ENCODE peak calls at places on chromosomes 2 and 18, in five cellular contexts. One of them, this sample, is unnamed.

GRCh38 chr2:109531221-109531620 is 82.5 kb downstream of the SEPTIN10 start:
- DNase-seq in endothelial cell of umbilical vein: no peak
- DNase-seq in T-helper 1 cell: no peak
- DNase-seq in HAP-1: no peak
- DNase-seq in NCI-H510A: no peak
- DNase-seq in this sample: no peak

GRCh38 chr2:95301876-95302641 is 4.9 kb downstream of the KCNIP3 start:
- DNase-seq in endothelial cell of umbilical vein: no peak
- DNase-seq in T-helper 1 cell: no peak
- DNase-seq in HAP-1: no peak
- DNase-seq in NCI-H510A: no peak
- DNase-seq in this sample: no peak

GRCh38 chr2:141940709-141941108 is 190.1 kb downstream of the LRP1B start:
- DNase-seq in endothelial cell of umbilical vein: no peak
- DNase-seq in T-helper 1 cell: no peak
- DNase-seq in HAP-1: no peak
- DNase-seq in NCI-H510A: no peak
- DNase-seq in this sample: no peak

GRCh38 chr2:43513216-43513615 is 82.6 kb downstream of the THADA start:
- DNase-seq in endothelial cell of umbilical vein: no peak
- DNase-seq in T-helper 1 cell: no peak
- DNase-seq in HAP-1: no peak
- DNase-seq in NCI-H510A: no peak
- DNase-seq in this sample: no peak

GRCh38 chr2:230909841-230910545 is 15.0 kb downstream of the GPR55 start:
- DNase-seq in endothelial cell of umbilical vein: no peak
- DNase-seq in T-helper 1 cell: no peak
- DNase-seq in HAP-1: no peak
- DNase-seq in NCI-H510A: no peak
- DNase-seq in this sample: no peak

GRCh38 chr2:653645-654425 is 23.4 kb downstream of the TMEM18 start:
- DNase-seq in endothelial cell of umbilical vein: no peak
- DNase-seq in T-helper 1 cell: no peak
- DNase-seq in HAP-1: no peak
- DNase-seq in NCI-H510A: no peak
- DNase-seq in this sample: no peak

GRCh38 chr2:73714091-73714490 is 23.1 kb downstream of the TPRKB start:
- DNase-seq in endothelial cell of umbilical vein: no peak
- DNase-seq in T-helper 1 cell: no peak
- DNase-seq in HAP-1: no peak
- DNase-seq in NCI-H510A: no peak
- DNase-seq in this sample: no peak

GRCh38 chr2:150125708-150126107 is 361.8 kb downstream of the RND3 start:
- DNase-seq in endothelial cell of umbilical vein: peak; percentile 7
- DNase-seq in T-helper 1 cell: no peak
- DNase-seq in HAP-1: no peak
- DNase-seq in NCI-H510A: no peak
- DNase-seq in this sample: no peak

GRCh38 chr18:23850215-23850614 is 161.0 kb downstream of the LAMA3 start:
- DNase-seq in endothelial cell of umbilical vein: no peak
- DNase-seq in T-helper 1 cell: no peak
- DNase-seq in HAP-1: no peak
- DNase-seq in NCI-H510A: no peak
- DNase-seq in this sample: no peak

GRCh38 chr2:233689498-233689897 is 3.2 kb upstream of the UGT1A6 start:
- DNase-seq in endothelial cell of umbilical vein: peak; percentile 97
- DNase-seq in T-helper 1 cell: no peak
- DNase-seq in HAP-1: no peak
- DNase-seq in NCI-H510A: no peak
- DNase-seq in this sample: no peak

GRCh38 chr18:57803119-57803969 is at the start of gene ATP8B1:
- DNase-seq in endothelial cell of umbilical vein: peak; percentile 86
- DNase-seq in T-helper 1 cell: no peak
- DNase-seq in HAP-1: peak; percentile 32
- DNase-seq in NCI-H510A: peak; percentile 99
- DNase-seq in this sample: no peak

GRCh38 chr2:160303076-160303475 is 103.0 kb upstream of the ITGB6 start:
- DNase-seq in endothelial cell of umbilical vein: no peak
- DNase-seq in T-helper 1 cell: no peak
- DNase-seq in HAP-1: no peak
- DNase-seq in NCI-H510A: no peak
- DNase-seq in this sample: no peak

GRCh38 chr2:171210864-171211431 is 50.3 kb upstream of the TLK1 start:
- DNase-seq in endothelial cell of umbilical vein: no peak
- DNase-seq in T-helper 1 cell: no peak
- DNase-seq in HAP-1: no peak
- DNase-seq in NCI-H510A: no peak
- DNase-seq in this sample: no peak